ENCODE peak calls at places on chromosomes 4 and X, in six cellular contexts. K is BJ, J is GM12865, X is suprapubic skin, S is fibroblast of lung, M is brain microvascular endothelial cell. V is an unnamed sample.

GRCh38 chr4:33924239-33924638 is 2320.1 kb downstream of the ARAP2 start:
- DNase-seq in M (no peak), S (peak), J (no peak), X (no peak), K (peak), V (no peak)

GRCh38 chr4:71221510-71222466 is 117.0 kb upstream of the SLC4A4 start:
- DNase-seq in X (no peak), S (no peak), J (no peak), M (no peak), K (no peak), V (no peak)

GRCh38 chr4:102169345-102169744 is 175.9 kb downstream of the SLC39A8 start:
- DNase-seq in K (no peak), M (peak), J (no peak), S (no peak), X (no peak), V (no peak)

GRCh38 chr4:73904491-73904890 is 35.3 kb downstream of the CXCL1 start:
- DNase-seq in K (no peak), J (no peak), X (no peak), M (no peak), S (peak), V (no peak)

GRCh38 chrX:148804579-148804978 is 304.2 kb downstream of the AFF2 start:
- DNase-seq in M (no peak), S (peak), J (no peak), K (no peak), X (no peak), V (no peak)

GRCh38 chrX:31279359-31279758 is 207.5 kb upstream of the FTHL17 start:
- DNase-seq in M (peak), X (no peak), K (no peak), S (no peak), J (peak), V (no peak)

GRCh38 chr4:113783289-113783688 is 21.8 kb upstream of the CAMK2D start:
- DNase-seq in M (no peak), S (no peak), X (no peak), J (no peak), K (no peak), V (no peak)

GRCh38 chrX:106894392-106894909 is 8.7 kb downstream of the RIPPLY1 start:
- DNase-seq in J (peak), S (peak), X (no peak), M (peak), K (no peak), V (peak)

GRCh38 chrX:78375894-78376293 is 48.5 kb upstream of the CYSLTR1 start:
- DNase-seq in J (no peak), S (no peak), M (no peak), X (no peak), K (no peak), V (no peak)

GRCh38 chr4:7625073-7625472 is 190.3 kb upstream of the PSAPL1 start:
- DNase-seq in S (peak), K (no peak), M (no peak), X (no peak), J (no peak), V (no peak)

GRCh38 chr4:179200681-179201080 is 1758.4 kb upstream of the AGA start:
- DNase-seq in K (no peak), M (no peak), J (no peak), X (no peak), S (no peak), V (no peak)

GRCh38 chrX:16429391-16429790 is 220.6 kb upstream of the S100G start:
- DNase-seq in J (no peak), K (no peak), M (no peak), X (no peak), S (peak), V (no peak)

GRCh38 chr4:85125688-85126087 is 159.2 kb upstream of the WDFY3 start:
- DNase-seq in M (no peak), K (no peak), S (no peak), X (no peak), J (no peak), V (no peak)

GRCh38 chr4:96407651-96408342 is 567.9 kb downstream of the PDHA2 start:
- DNase-seq in X (no peak), S (no peak), K (no peak), M (peak), J (no peak), V (no peak)

GRCh38 chrX:114221445-114221844 is 362.4 kb upstream of the HTR2C start:
- DNase-seq in X (no peak), S (no peak), M (no peak), K (no peak), J (no peak), V (no peak)

GRCh38 chr4:34293459-34293858 is 1950.9 kb downstream of the ARAP2 start:
- DNase-seq in K (no peak), J (no peak), S (no peak), M (no peak), X (no peak), V (no peak)

GRCh38 chrX:123983240-123983639 is 21.7 kb downstream of the STAG2 start:
- DNase-seq in S (no peak), M (no peak), K (no peak), J (no peak), X (no peak), V (no peak)

GRCh38 chr4:55545133-55545532 is 1.6 kb downstream of the CLOCK start:
- DNase-seq in K (no peak), S (peak), X (no peak), J (no peak), M (no peak), V (no peak)

GRCh38 chr4:20126906-20127305 is 124.8 kb upstream of the SLIT2 start:
- DNase-seq in X (no peak), K (peak), S (peak), J (no peak), M (peak), V (no peak)

GRCh38 chr4:121072836-121073362 is 564 bp upstream of the NDNF start:
- DNase-seq in J (no peak), S (no peak), X (no peak), M (no peak), K (no peak), V (peak)

GRCh38 chr4:87461281-87461700 is 38.9 kb downstream of the NUDT9 start:
- DNase-seq in M (peak), X (no peak), J (no peak), S (peak), K (no peak), V (no peak)

GRCh38 chrX:44748014-44748413 is 95.8 kb upstream of the DUSP21 start:
- DNase-seq in M (peak), K (no peak), S (peak), J (no peak), X (no peak), V (no peak)

GRCh38 chr4:172857026-172857425 is 311.6 kb upstream of the GALNT7 start:
- DNase-seq in S (no peak), K (no peak), X (no peak), M (no peak), J (no peak), V (no peak)

GRCh38 chr4:89957527-89957926 is 62.9 kb downstream of the MMRN1 start:
- DNase-seq in K (no peak), M (no peak), S (no peak), X (no peak), J (no peak), V (no peak)

GRCh38 chr4:124203613-124204284 is 508.8 kb downstream of the ANKRD50 start:
- DNase-seq in S (peak), X (no peak), K (peak), M (peak), J (no peak), V (no peak)

GRCh38 chr4:140346136-140346535 is 27.3 kb upstream of the SCOC start:
- DNase-seq in S (no peak), K (no peak), J (no peak), X (no peak), M (no peak), V (no peak)

GRCh38 chr4:116385583-116385982 is 699.8 kb downstream of the TRAM1L1 start:
- DNase-seq in J (no peak), X (no peak), M (no peak), K (no peak), S (no peak), V (no peak)

GRCh38 chrX:47168495-47169073 is 23.6 kb downstream of the RBM10 start:
- DNase-seq in K (no peak), M (no peak), S (no peak), X (peak), J (no peak), V (no peak)

GRCh38 chr4:152536545-152537182 is 772 bp upstream of the FBXW7 start:
- DNase-seq in M (peak), J (peak), K (no peak), S (peak), X (no peak), V (peak)

GRCh38 chr4:186885289-186885688 is 161.6 kb upstream of the FAT1 start:
- DNase-seq in S (no peak), M (no peak), J (no peak), K (no peak), X (no peak), V (no peak)

GRCh38 chr4:80192937-80193336 is 4.4 kb upstream of the PRDM8 start:
- DNase-seq in X (no peak), K (no peak), J (no peak), M (no peak), S (peak), V (no peak)

GRCh38 chr4:125762537-125762936 is 447.8 kb downstream of the FAT4 start:
- DNase-seq in M (no peak), S (no peak), K (no peak), X (no peak), J (no peak), V (no peak)

GRCh38 chrX:129037389-129037788 is 485.9 kb downstream of the SMARCA1 start:
- DNase-seq in S (no peak), X (no peak), J (no peak), M (no peak), K (no peak), V (no peak)

GRCh38 chr4:188781655-188782054 is 642.4 kb downstream of the TRIML1 start:
- DNase-seq in J (no peak), S (peak), M (peak), K (no peak), X (no peak), V (no peak)

GRCh38 chr4:169275180-169275579 is 4.4 kb upstream of the SH3RF1 start:
- DNase-seq in J (no peak), K (no peak), S (no peak), M (no peak), X (no peak), V (no peak)

GRCh38 chr4:84319124-84319523 is 180.0 kb downstream of the NKX6-1 start:
- DNase-seq in M (peak), K (no peak), S (peak), J (no peak), X (no peak), V (no peak)

GRCh38 chrX:10741496-10742048 is 121.2 kb upstream of the MID1 start:
- DNase-seq in K (no peak), X (no peak), M (no peak), S (no peak), J (no peak), V (no peak)

GRCh38 chrX:68880846-68881513 is 52.2 kb downstream of the EFNB1 start:
- DNase-seq in K (no peak), J (no peak), M (no peak), S (no peak), X (no peak), V (no peak)

GRCh38 chrX:153539171-153539978 is 21.9 kb downstream of the ATP2B3 start:
- DNase-seq in M (peak), J (peak), S (peak), X (no peak), K (no peak), V (peak)

DNA sequence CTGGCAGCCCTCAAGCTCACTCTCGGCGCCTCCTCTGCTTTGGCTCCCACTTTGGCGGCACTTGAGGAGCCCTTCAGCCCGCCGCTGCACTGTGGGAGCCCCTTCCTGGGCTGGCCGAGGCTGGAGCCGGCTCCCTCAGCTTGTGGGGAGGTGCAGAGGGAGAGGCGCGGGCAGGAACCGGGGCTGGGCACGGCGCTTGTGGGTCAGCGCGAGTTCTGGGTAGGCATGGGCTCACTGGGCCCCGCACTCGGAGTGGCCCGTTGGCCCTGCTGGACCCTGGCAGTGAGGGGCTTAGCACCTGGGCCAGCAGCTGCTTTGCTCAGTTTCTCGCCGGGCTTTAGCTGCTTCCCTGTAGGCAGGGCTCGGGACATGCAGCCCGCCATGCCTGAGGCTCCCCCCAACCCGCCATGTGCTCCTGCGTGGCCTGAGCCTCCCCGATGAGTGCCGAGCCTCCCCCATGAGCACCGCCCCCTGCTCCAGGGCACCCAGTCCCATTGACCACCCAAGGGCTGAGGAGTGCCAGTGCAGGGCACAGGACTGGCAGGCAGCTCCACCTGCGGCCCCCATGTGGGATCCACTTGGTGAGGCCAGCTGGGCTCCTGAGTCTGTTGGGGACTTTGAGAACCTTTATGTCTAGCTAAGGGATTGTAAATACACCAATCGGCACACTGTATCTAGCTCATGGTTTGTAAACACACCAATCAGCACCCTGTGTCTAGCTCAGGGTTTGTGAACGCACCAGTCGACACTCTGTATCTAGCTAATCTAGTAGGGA is 101.5 kb upstream of the DRD5 start:
- DNase-seq in X (no peak), M (no peak), J (no peak), S (no peak), K (no peak), V (no peak)
- TF ChIP-seq CTCF in X (no peak), M (no peak), J (no peak), S (no peak), K (no peak), V (no peak)

GRCh38 chr4:92334716-92335350 is 31.1 kb downstream of the GRID2 start:
- DNase-seq in K (no peak), S (peak), J (no peak), M (no peak), X (no peak), V (no peak)

GRCh38 chr4:92344216-92344615 is 40.5 kb downstream of the GRID2 start:
- DNase-seq in S (no peak), J (no peak), K (no peak), M (no peak), X (no peak), V (no peak)

GRCh38 chr4:92339671-92340070 is 35.9 kb downstream of the GRID2 start:
- DNase-seq in M (no peak), X (no peak), J (no peak), S (peak), K (no peak), V (no peak)
- TF ChIP-seq CTCF in M (no peak), X (no peak), J (no peak), S (no peak), K (no peak), V (no peak)

DNA sequence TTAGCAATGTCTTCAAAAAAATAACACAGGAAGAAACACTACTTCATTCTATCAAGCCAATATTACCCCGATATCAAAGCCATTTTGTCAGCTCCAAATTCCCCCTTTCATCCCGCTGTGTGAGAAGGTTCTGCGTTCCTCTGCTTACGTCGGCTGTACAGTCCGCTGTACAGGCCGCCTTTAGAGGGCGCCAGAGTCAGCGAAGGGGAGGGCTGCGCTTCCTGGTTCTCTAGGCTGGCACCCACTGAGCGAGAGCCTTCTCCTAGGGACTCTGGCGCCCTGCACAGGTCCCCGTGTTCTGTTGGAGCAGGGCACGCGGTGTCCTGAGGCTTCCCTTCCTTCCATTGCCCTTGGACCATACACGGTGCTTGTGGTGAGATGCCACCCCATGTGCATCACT is 25.3 kb upstream of the CT45A1 start:
- DNase-seq in K (no peak), S (no peak), J (no peak), M (no peak), X (no peak), V (no peak)
- TF ChIP-seq CTCF in K (no peak), S (no peak), J (peak), M (peak), X (no peak), V (no peak)

GRCh38 chrX:136694491-136695087 is 46.6 kb downstream of the CD40LG start:
- DNase-seq in X (no peak), M (peak), J (peak), S (peak), K (no peak), V (peak)
- TF ChIP-seq CTCF in X (peak), M (peak), J (peak), S (peak), K (peak), V (peak)

GRCh38 chrX:149940015-149940716 is 1.9 kb upstream of the EOLA2 start:
- DNase-seq in K (peak), X (peak), M (peak), S (peak), J (peak), V (peak)
- TF ChIP-seq CTCF in K (peak), X (no peak), M (peak), S (peak), J (peak), V (no peak)

V was measured in GM20000.